ENCODE peak calls at places on chromosome 3, in nine cellular contexts. A is OCI-LY7, B is GM23338, I is HCT116, Y is hepatocyte, X is GM23248, E is PC-3, L is SK-N-SH, F is MM.1S. Z is an unnamed sample. For H3K9me2, the result is how much of the 10 kb centered on the place peaks cover.

GRCh38 chr3:57755368-57756021 is 614 bp upstream of the SLMAP start:
- DNase-seq in A (peak), B (peak), I (peak), Y (peak), X (peak), E (peak), L (peak), F (peak), Z (peak)

GRCh38 chr3:134839422-134839821 is 44.4 kb downstream of the EPHB1 start:
- DNase-seq in A (no peak), B (no peak), I (no peak), Y (no peak), X (no peak), E (peak), L (no peak), F (no peak), Z (no peak)

GRCh38 chr3:197736010-197736490 is 654 bp downstream of the RUBCN start:
- DNase-seq in A (peak), B (peak), I (no peak), Y (peak), X (peak), E (no peak), L (peak), F (peak), Z (no peak)

GRCh38 chr3:30162579-30162978 is 443.8 kb upstream of the TGFBR2 start:
- DNase-seq in A (no peak), B (no peak), I (no peak), Y (no peak), X (peak), E (no peak), L (no peak), F (no peak), Z (no peak)

GRCh38 chr3:114668099-114668498 is 374.3 kb downstream of the TIGIT start:
- DNase-seq in A (no peak), B (no peak), I (no peak), Y (no peak), X (peak), E (no peak), L (no peak), F (no peak), Z (no peak)

GRCh38 chr3:11835028-11835639 is 11.6 kb downstream of the TAMM41 start:
- DNase-seq in A (peak), B (peak), I (no peak), Y (peak), X (peak), E (peak), L (peak), F (peak), Z (no peak)

GRCh38 chr3:177463863-177464262 is 266.6 kb upstream of the TBL1XR1 start:
- DNase-seq in A (no peak), B (peak), I (no peak), Y (no peak), X (peak), E (no peak), L (no peak), F (no peak), Z (no peak)

GRCh38 chr3:138442996-138443395 is 8.6 kb downstream of the ESYT3 start:
- DNase-seq in A (no peak), B (no peak), I (no peak), Y (no peak), X (no peak), E (no peak), L (no peak), F (no peak), Z (no peak)

GRCh38 chr3:57006949-57007419 is 53.5 kb upstream of the SPATA12 start:
- DNase-seq in A (peak), B (peak), I (peak), Y (peak), X (peak), E (peak), L (no peak), F (no peak), Z (peak)

GRCh38 chr3:8509961-8510360 is 8.3 kb downstream of the LMCD1 start:
- DNase-seq in A (no peak), B (no peak), I (peak), Y (no peak), X (peak), E (peak), L (no peak), F (no peak), Z (peak)

GRCh38 chr3:107235193-107235922 is 141.9 kb upstream of the CCDC54 start:
- DNase-seq in A (no peak), B (peak), I (no peak), Y (peak), X (peak), E (no peak), L (peak), F (no peak), Z (no peak)

GRCh38 chr3:46642971-46643370 is 30.6 kb downstream of the FAM240A start:
- DNase-seq in A (no peak), B (no peak), I (no peak), Y (no peak), X (no peak), E (no peak), L (no peak), F (no peak), Z (no peak)

GRCh38 chr3:184460276-184460675 is 80.4 kb downstream of the CHRD start:
- DNase-seq in A (no peak), B (no peak), I (no peak), Y (no peak), X (no peak), E (no peak), L (no peak), F (peak), Z (no peak)

GRCh38 chr3:184110316-184110725 is 13.5 kb downstream of the HTR3E start:
- DNase-seq in A (no peak), B (peak), I (peak), Y (no peak), X (peak), E (peak), L (no peak), F (no peak), Z (peak)

GRCh38 chr3:149459491-149460057 is 14.9 kb upstream of the TM4SF4 start:
- DNase-seq in A (no peak), B (no peak), I (no peak), Y (no peak), X (no peak), E (no peak), L (no peak), F (no peak), Z (no peak)

GRCh38 chr3:48637305-48637704 is 2.0 kb upstream of the SLC26A6 start:
- DNase-seq in A (peak), B (peak), I (no peak), Y (no peak), X (no peak), E (no peak), L (no peak), F (no peak), Z (no peak)

GRCh38 chr3:144270100-144270499 is 298.5 kb downstream of the DIPK2A start:
- DNase-seq in A (no peak), B (no peak), I (no peak), Y (no peak), X (no peak), E (no peak), L (no peak), F (no peak), Z (no peak)

GRCh38 chr3:186895406-186895805 is 34.9 kb upstream of the ST6GAL1 start:
- DNase-seq in A (no peak), B (no peak), I (no peak), Y (no peak), X (no peak), E (no peak), L (no peak), F (no peak), Z (no peak)

GRCh38 chr3:86942191-86942590 is 48.8 kb downstream of the VGLL3 start:
- DNase-seq in A (no peak), B (no peak), I (no peak), Y (no peak), X (no peak), E (no peak), L (no peak), F (no peak), Z (no peak)

GRCh38 chr3:126487151-126487771 is 11.6 kb upstream of the ZXDC start:
- DNase-seq in A (peak), B (peak), I (no peak), Y (no peak), X (peak), E (peak), L (no peak), F (peak), Z (no peak)

GRCh38 chr3:177679568-177680441 is 482.5 kb upstream of the TBL1XR1 start:
- DNase-seq in A (no peak), B (no peak), I (no peak), Y (no peak), X (peak), E (no peak), L (peak), F (peak), Z (no peak)

GRCh38 chr3:89072671-89073070 is 34.8 kb upstream of the EPHA3 start:
- DNase-seq in A (no peak), B (no peak), I (no peak), Y (no peak), X (no peak), E (no peak), L (no peak), F (no peak), Z (no peak)

GRCh38 chr3:50338989-50339388 is 1.6 kb downstream of the RASSF1 start:
- DNase-seq in A (peak), B (no peak), I (no peak), Y (no peak), X (peak), E (no peak), L (no peak), F (no peak), Z (no peak)

GRCh38 chr3:140922634-140923033 is 19.0 kb upstream of the SLC25A36 start:
- DNase-seq in A (peak), B (peak), I (no peak), Y (peak), X (peak), E (peak), L (no peak), F (no peak), Z (no peak)

GRCh38 chr3:71226565-71227281 is 356.8 kb downstream of the FOXP1 start:
- DNase-seq in A (no peak), B (no peak), I (no peak), Y (no peak), X (peak), E (no peak), L (no peak), F (no peak), Z (no peak)

GRCh38 chr3:128329491-128330300 is 137.0 kb downstream of the DNAJB8 start:
- DNase-seq in A (no peak), B (no peak), I (no peak), Y (no peak), X (no peak), E (no peak), L (peak), F (no peak), Z (no peak)

GRCh38 chr3:43260412-43260811 is 25.9 kb upstream of the SNRK start:
- DNase-seq in A (no peak), B (no peak), I (no peak), Y (no peak), X (peak), E (peak), L (peak), F (no peak), Z (no peak)

GRCh38 chr3:120497318-120497717 is 46.5 kb upstream of the FSTL1 start:
- DNase-seq in A (no peak), B (no peak), I (no peak), Y (no peak), X (peak), E (peak), L (no peak), F (no peak), Z (no peak)

GRCh38 chr3:60086811-60087210 is 1037.0 kb upstream of the CFAP20DC start:
- DNase-seq in A (no peak), B (no peak), I (peak), Y (no peak), X (peak), E (peak), L (no peak), F (no peak), Z (no peak)

GRCh38 chr3:109275702-109276293 is 40.5 kb downstream of the DPPA2 start:
- DNase-seq in A (no peak), B (peak), I (peak), Y (peak), X (peak), E (peak), L (peak), F (peak), Z (peak)

GRCh38 chr3:93989241-93989640 is 9.3 kb downstream of the ARL13B start:
- DNase-seq in A (no peak), B (no peak), I (no peak), Y (no peak), X (no peak), E (no peak), L (no peak), F (no peak), Z (no peak)

GRCh38 chr3:25662921-25663320 is 1.8 kb downstream of the TOP2B start:
- DNase-seq in A (no peak), B (no peak), I (no peak), Y (no peak), X (peak), E (no peak), L (no peak), F (no peak), Z (no peak)
- H3K9me2 ChIP-seq in A (under half), B (under half), I (under half), Y (under half), X (under half), E (under half), L (under half), F (under half), Z (under half)

GRCh38 chr3:67644827-67645226 is 9.6 kb downstream of the SUCLG2 start:
- DNase-seq in A (no peak), B (no peak), I (no peak), Y (no peak), X (no peak), E (no peak), L (no peak), F (no peak), Z (no peak)
- H3K4me2 ChIP-seq in A (no peak), B (no peak), I (no peak), Y (no peak), X (no peak), E (no peak), L (no peak), F (no peak), Z (no peak)

GRCh38 chr3:53863127-53863526 is 16.8 kb downstream of the IL17RB start:
- DNase-seq in A (no peak), B (no peak), I (no peak), Y (no peak), X (no peak), E (no peak), L (no peak), F (no peak), Z (no peak)
- H3K9me2 ChIP-seq in A (under half), B (under half), I (under half), Y (under half), X (under half), E (under half), L (under half), F (under half), Z (under half)

GRCh38 chr3:196145420-196146262 is 63.8 kb upstream of the TFRC start:
- DNase-seq in A (no peak), B (no peak), I (no peak), Y (no peak), X (no peak), E (no peak), L (no peak), F (no peak), Z (peak)
- H3K4me2 ChIP-seq in A (no peak), B (peak), I (no peak), Y (no peak), X (no peak), E (no peak), L (no peak), F (no peak), Z (peak)

GRCh38 chr3:150797155-150797554 is 34.2 kb upstream of the SIAH2 start:
- DNase-seq in A (no peak), B (no peak), I (no peak), Y (no peak), X (peak), E (no peak), L (no peak), F (no peak), Z (no peak)
- H3K9me2 ChIP-seq in A (under half), B (under half), I (under half), Y (under half), X (under half), E (under half), L (under half), F (under half), Z (under half)